ENCODE peak calls at places on chromosomes 5 and 9, in six cellular contexts. E is fibroblast of gingiva, Y is retina, R is GM19239, J is KG1, K is NCI-H774. P is an unnamed sample.

GRCh38 chr9:121704281-121704680 is 52.8 kb downstream of the DAB2IP start:
- DNase-seq in E (no peak), Y (no peak), R (no peak), J (no peak), K (no peak), P (no peak)

GRCh38 chr9:127746959-127747569 is 12.0 kb upstream of the TOR2A start:
- DNase-seq in E (no peak), Y (no peak), R (no peak), J (no peak), K (no peak), P (no peak)

GRCh38 chr9:112541690-112542089 is 55.1 kb downstream of the KIAA1958 start:
- DNase-seq in E (no peak), Y (no peak), R (no peak), J (no peak), K (no peak), P (peak; percentile 62)

GRCh38 chr5:114377946-114378345 is 16.1 kb downstream of the KCNN2 start:
- DNase-seq in E (no peak), Y (no peak), R (no peak), J (no peak), K (no peak), P (no peak)

GRCh38 chr9:126965077-126965476 is 50.5 kb downstream of the RALGPS1 start:
- DNase-seq in E (no peak), Y (no peak), R (no peak), J (no peak), K (no peak), P (no peak)

GRCh38 chr5:95953026-95953425 is 8.6 kb downstream of the ELL2 start:
- DNase-seq in E (no peak), Y (no peak), R (no peak), J (no peak), K (no peak), P (no peak)

GRCh38 chr9:129860653-129861446 is 25.6 kb downstream of the USP20 start:
- DNase-seq in E (no peak), Y (no peak), R (no peak), J (no peak), K (no peak), P (no peak)

GRCh38 chr5:123806644-123807043 is 294.7 kb downstream of the CSNK1G3 start:
- DNase-seq in E (no peak), Y (no peak), R (no peak), J (no peak), K (no peak), P (no peak)

GRCh38 chr9:91913986-91914385 is 36.0 kb downstream of the ROR2 start:
- DNase-seq in E (no peak), Y (no peak), R (no peak), J (no peak), K (no peak), P (no peak)

GRCh38 chr9:84858373-84858772 is 188.8 kb downstream of the NTRK2 start:
- DNase-seq in E (no peak), Y (no peak), R (no peak), J (no peak), K (no peak), P (no peak)

GRCh38 chr5:148904440-148904839 is 78.0 kb downstream of the ADRB2 start:
- DNase-seq in E (peak; percentile 46), Y (no peak), R (no peak), J (no peak), K (no peak), P (no peak)

GRCh38 chr5:28370896-28371295 is 1332.5 kb upstream of the CDH9 start:
- DNase-seq in E (no peak), Y (no peak), R (no peak), J (no peak), K (no peak), P (no peak)

GRCh38 chr5:171524461-171524860 is 105.0 kb downstream of the FGF18 start:
- DNase-seq in E (no peak), Y (no peak), R (no peak), J (no peak), K (no peak), P (no peak)

GRCh38 chr5:94778299-94778698 is 159.8 kb downstream of the SLF1 start:
- DNase-seq in E (no peak), Y (no peak), R (no peak), J (no peak), K (peak; percentile 40), P (no peak)

GRCh38 chr5:155794801-155795200 is 532.2 kb upstream of the SGCD start:
- DNase-seq in E (no peak), Y (no peak), R (no peak), J (no peak), K (no peak), P (peak; percentile 3)

GRCh38 chr9:38181216-38181615 is 112.2 kb upstream of the SHB start:
- DNase-seq in E (no peak), Y (peak; percentile 28), R (no peak), J (no peak), K (no peak), P (no peak)

GRCh38 chr9:73081979-73082657 is 69.5 kb upstream of the ANXA1 start:
- DNase-seq in E (peak; percentile 56), Y (peak; percentile 54), R (peak; percentile 18), J (peak; percentile 39), K (peak; percentile 34), P (peak; percentile 91)

GRCh38 chr5:154176191-154176590 is 14.3 kb upstream of the GALNT10 start:
- DNase-seq in E (peak; percentile 50), Y (no peak), R (no peak), J (no peak), K (peak; percentile 11), P (peak; percentile 38)

GRCh38 chr5:51382508-51382758 is 815 bp upstream of the ISL1 start:
- DNase-seq in E (no peak), Y (no peak), R (no peak), J (no peak), K (no peak), P (no peak)

GRCh38 chr5:57494104-57495098 is 11.8 kb upstream of the ACTBL2 start:
- DNase-seq in E (peak; percentile 78), Y (no peak), R (no peak), J (peak; percentile 42), K (no peak), P (peak; percentile 98)

GRCh38 chr9:4182831-4183230 is 117.0 kb downstream of the GLIS3 start:
- DNase-seq in E (no peak), Y (no peak), R (no peak), J (no peak), K (no peak), P (no peak)

GRCh38 chr9:91481971-91482370 is 58.3 kb upstream of the NFIL3 start:
- DNase-seq in E (peak; percentile 31), Y (no peak), R (no peak), J (no peak), K (no peak), P (peak; percentile 61)